ENCODE peak calls at places on chromosomes 12 and 14, in seven cellular contexts. One of them, this sample, is unnamed.
A peak's percentile ranks its signal among the peaks of the same experiment; 100 is the strongest.

GRCh38 chr12:127070512-127071157 is 1196.3 kb upstream of the TMEM132C start:
- DNase-seq in activated naive CD8-positive, alpha-beta T cell treated with anti-CD3 and anti-CD28 coated beads for 36 hours: no peak
- DNase-seq in activated CD4-positive, alpha-beta T cell treated with anti-CD3 and anti-CD28 coated beads for 1 hour: no peak
- DNase-seq in ovary: no peak
- DNase-seq in A172: no peak
- DNase-seq in fibroblast of gingiva: no peak
- DNase-seq in AG10803: no peak
- DNase-seq in this sample: no peak

GRCh38 chr12:18224745-18225144 is 36.6 kb upstream of the PIK3C2G start:
- DNase-seq in activated naive CD8-positive, alpha-beta T cell treated with anti-CD3 and anti-CD28 coated beads for 36 hours: no peak
- DNase-seq in activated CD4-positive, alpha-beta T cell treated with anti-CD3 and anti-CD28 coated beads for 1 hour: no peak
- DNase-seq in ovary: no peak
- DNase-seq in A172: peak; percentile 36
- DNase-seq in fibroblast of gingiva: peak; percentile 24
- DNase-seq in AG10803: peak; percentile 48
- DNase-seq in this sample: peak; percentile 14

GRCh38 chr12:68850390-68850789 is 42.4 kb downstream of the MDM2 start:
- DNase-seq in activated naive CD8-positive, alpha-beta T cell treated with anti-CD3 and anti-CD28 coated beads for 36 hours: no peak
- DNase-seq in activated CD4-positive, alpha-beta T cell treated with anti-CD3 and anti-CD28 coated beads for 1 hour: no peak
- DNase-seq in ovary: no peak
- DNase-seq in A172: no peak
- DNase-seq in fibroblast of gingiva: no peak
- DNase-seq in AG10803: no peak
- DNase-seq in this sample: no peak

GRCh38 chr12:73158341-73158740 is 886.2 kb downstream of the TRHDE start:
- DNase-seq in activated naive CD8-positive, alpha-beta T cell treated with anti-CD3 and anti-CD28 coated beads for 36 hours: no peak
- DNase-seq in activated CD4-positive, alpha-beta T cell treated with anti-CD3 and anti-CD28 coated beads for 1 hour: no peak
- DNase-seq in ovary: no peak
- DNase-seq in A172: no peak
- DNase-seq in fibroblast of gingiva: no peak
- DNase-seq in AG10803: no peak
- DNase-seq in this sample: no peak

GRCh38 chr14:29763342-29763858 is 164.2 kb downstream of the PRKD1 start:
- DNase-seq in activated naive CD8-positive, alpha-beta T cell treated with anti-CD3 and anti-CD28 coated beads for 36 hours: no peak
- DNase-seq in activated CD4-positive, alpha-beta T cell treated with anti-CD3 and anti-CD28 coated beads for 1 hour: no peak
- DNase-seq in ovary: no peak
- DNase-seq in A172: no peak
- DNase-seq in fibroblast of gingiva: no peak
- DNase-seq in AG10803: no peak
- DNase-seq in this sample: no peak

GRCh38 chr14:67722293-67722692 is 20.6 kb downstream of the RDH12 start:
- DNase-seq in activated naive CD8-positive, alpha-beta T cell treated with anti-CD3 and anti-CD28 coated beads for 36 hours: no peak
- DNase-seq in activated CD4-positive, alpha-beta T cell treated with anti-CD3 and anti-CD28 coated beads for 1 hour: no peak
- DNase-seq in ovary: peak; percentile 67
- DNase-seq in A172: no peak
- DNase-seq in fibroblast of gingiva: peak; percentile 35
- DNase-seq in AG10803: peak; percentile 47
- DNase-seq in this sample: no peak

GRCh38 chr14:70317969-70318634 is 41.4 kb downstream of the COX16 start:
- DNase-seq in activated naive CD8-positive, alpha-beta T cell treated with anti-CD3 and anti-CD28 coated beads for 36 hours: no peak
- DNase-seq in activated CD4-positive, alpha-beta T cell treated with anti-CD3 and anti-CD28 coated beads for 1 hour: no peak
- DNase-seq in ovary: no peak
- DNase-seq in A172: peak; percentile 35
- DNase-seq in fibroblast of gingiva: peak; percentile 29
- DNase-seq in AG10803: peak; percentile 49
- DNase-seq in this sample: no peak

GRCh38 chr14:74619672-74620131 is 7.7 kb upstream of the LTBP2 start:
- DNase-seq in activated naive CD8-positive, alpha-beta T cell treated with anti-CD3 and anti-CD28 coated beads for 36 hours: no peak
- DNase-seq in activated CD4-positive, alpha-beta T cell treated with anti-CD3 and anti-CD28 coated beads for 1 hour: no peak
- DNase-seq in ovary: peak; percentile 79
- DNase-seq in A172: peak; percentile 96
- DNase-seq in fibroblast of gingiva: peak; percentile 96
- DNase-seq in AG10803: peak; percentile 99
- DNase-seq in this sample: peak; percentile 99

GRCh38 chr12:101172316-101172715 is 37.7 kb downstream of the SLC5A8 start:
- DNase-seq in activated naive CD8-positive, alpha-beta T cell treated with anti-CD3 and anti-CD28 coated beads for 36 hours: no peak
- DNase-seq in activated CD4-positive, alpha-beta T cell treated with anti-CD3 and anti-CD28 coated beads for 1 hour: no peak
- DNase-seq in ovary: no peak
- DNase-seq in A172: no peak
- DNase-seq in fibroblast of gingiva: peak; percentile 37
- DNase-seq in AG10803: peak; percentile 41
- DNase-seq in this sample: no peak

GRCh38 chr12:110102255-110102654 is 21.9 kb upstream of the IFT81 start:
- DNase-seq in activated naive CD8-positive, alpha-beta T cell treated with anti-CD3 and anti-CD28 coated beads for 36 hours: peak; percentile 55
- DNase-seq in activated CD4-positive, alpha-beta T cell treated with anti-CD3 and anti-CD28 coated beads for 1 hour: no peak
- DNase-seq in ovary: peak; percentile 52
- DNase-seq in A172: peak; percentile 93
- DNase-seq in fibroblast of gingiva: peak; percentile 53
- DNase-seq in AG10803: peak; percentile 53
- DNase-seq in this sample: peak; percentile 71

GRCh38 chr12:118334939-118335567 is 37.7 kb downstream of the TAOK3 start:
- DNase-seq in activated naive CD8-positive, alpha-beta T cell treated with anti-CD3 and anti-CD28 coated beads for 36 hours: no peak
- DNase-seq in activated CD4-positive, alpha-beta T cell treated with anti-CD3 and anti-CD28 coated beads for 1 hour: no peak
- DNase-seq in ovary: no peak
- DNase-seq in A172: no peak
- DNase-seq in fibroblast of gingiva: peak; percentile 40
- DNase-seq in AG10803: no peak
- DNase-seq in this sample: no peak

GRCh38 chr14:20631023-20631820 is 10.3 kb downstream of the OR6S1 start:
- DNase-seq in activated naive CD8-positive, alpha-beta T cell treated with anti-CD3 and anti-CD28 coated beads for 36 hours: peak; percentile 55
- DNase-seq in activated CD4-positive, alpha-beta T cell treated with anti-CD3 and anti-CD28 coated beads for 1 hour: no peak
- DNase-seq in ovary: peak; percentile 55
- DNase-seq in A172: peak; percentile 47
- DNase-seq in fibroblast of gingiva: peak; percentile 65
- DNase-seq in AG10803: peak; percentile 53
- DNase-seq in this sample: peak; percentile 53

GRCh38 chr14:58584383-58584782 is 53.4 kb upstream of the DACT1 start:
- DNase-seq in activated naive CD8-positive, alpha-beta T cell treated with anti-CD3 and anti-CD28 coated beads for 36 hours: no peak
- DNase-seq in activated CD4-positive, alpha-beta T cell treated with anti-CD3 and anti-CD28 coated beads for 1 hour: no peak
- DNase-seq in ovary: no peak
- DNase-seq in A172: no peak
- DNase-seq in fibroblast of gingiva: peak; percentile 16
- DNase-seq in AG10803: peak; percentile 81
- DNase-seq in this sample: no peak

GRCh38 chr14:94465042-94465441 is 11.0 kb downstream of the SERPINA9 start:
- DNase-seq in activated naive CD8-positive, alpha-beta T cell treated with anti-CD3 and anti-CD28 coated beads for 36 hours: no peak
- DNase-seq in activated CD4-positive, alpha-beta T cell treated with anti-CD3 and anti-CD28 coated beads for 1 hour: no peak
- DNase-seq in ovary: no peak
- DNase-seq in A172: no peak
- DNase-seq in fibroblast of gingiva: no peak
- DNase-seq in AG10803: no peak
- DNase-seq in this sample: no peak

GRCh38 chr12:84756961-84757360 is 155.6 kb downstream of the SLC6A15 start:
- DNase-seq in activated naive CD8-positive, alpha-beta T cell treated with anti-CD3 and anti-CD28 coated beads for 36 hours: no peak
- DNase-seq in activated CD4-positive, alpha-beta T cell treated with anti-CD3 and anti-CD28 coated beads for 1 hour: no peak
- DNase-seq in ovary: no peak
- DNase-seq in A172: peak; percentile 41
- DNase-seq in fibroblast of gingiva: no peak
- DNase-seq in AG10803: peak; percentile 87
- DNase-seq in this sample: no peak

GRCh38 chr12:124763594-124763979 is 100.1 kb downstream of the SCARB1 start:
- DNase-seq in activated naive CD8-positive, alpha-beta T cell treated with anti-CD3 and anti-CD28 coated beads for 36 hours: no peak
- DNase-seq in activated CD4-positive, alpha-beta T cell treated with anti-CD3 and anti-CD28 coated beads for 1 hour: no peak
- DNase-seq in ovary: no peak
- DNase-seq in A172: no peak
- DNase-seq in fibroblast of gingiva: peak; percentile 74
- DNase-seq in AG10803: peak; percentile 60
- DNase-seq in this sample: no peak

GRCh38 chr14:70955543-70956480 is 48.6 kb downstream of the PCNX1 start:
- DNase-seq in activated naive CD8-positive, alpha-beta T cell treated with anti-CD3 and anti-CD28 coated beads for 36 hours: peak; percentile 17
- DNase-seq in activated CD4-positive, alpha-beta T cell treated with anti-CD3 and anti-CD28 coated beads for 1 hour: peak; percentile 19
- DNase-seq in ovary: no peak
- DNase-seq in A172: no peak
- DNase-seq in fibroblast of gingiva: peak; percentile 45
- DNase-seq in AG10803: peak; percentile 40
- DNase-seq in this sample: no peak

GRCh38 chr12:112468041-112468440 is 49.3 kb downstream of the PTPN11 start:
- DNase-seq in activated naive CD8-positive, alpha-beta T cell treated with anti-CD3 and anti-CD28 coated beads for 36 hours: no peak
- DNase-seq in activated CD4-positive, alpha-beta T cell treated with anti-CD3 and anti-CD28 coated beads for 1 hour: no peak
- DNase-seq in ovary: no peak
- DNase-seq in A172: no peak
- DNase-seq in fibroblast of gingiva: no peak
- DNase-seq in AG10803: no peak
- DNase-seq in this sample: no peak

GRCh38 chr14:52852810-52853521 is 61.6 kb upstream of the GNPNAT1 start:
- DNase-seq in activated naive CD8-positive, alpha-beta T cell treated with anti-CD3 and anti-CD28 coated beads for 36 hours: no peak
- DNase-seq in activated CD4-positive, alpha-beta T cell treated with anti-CD3 and anti-CD28 coated beads for 1 hour: no peak
- DNase-seq in ovary: no peak
- DNase-seq in A172: no peak
- DNase-seq in fibroblast of gingiva: no peak
- DNase-seq in AG10803: no peak
- DNase-seq in this sample: no peak

GRCh38 chr12:42281281-42281680 is 43.2 kb upstream of the YAF2 start:
- DNase-seq in activated naive CD8-positive, alpha-beta T cell treated with anti-CD3 and anti-CD28 coated beads for 36 hours: no peak
- DNase-seq in activated CD4-positive, alpha-beta T cell treated with anti-CD3 and anti-CD28 coated beads for 1 hour: no peak
- DNase-seq in ovary: no peak
- DNase-seq in A172: no peak
- DNase-seq in fibroblast of gingiva: no peak
- DNase-seq in AG10803: no peak
- DNase-seq in this sample: no peak

GRCh38 chr14:100193417-100194357 is 34.2 kb upstream of the DEGS2 start:
- DNase-seq in activated naive CD8-positive, alpha-beta T cell treated with anti-CD3 and anti-CD28 coated beads for 36 hours: no peak
- DNase-seq in activated CD4-positive, alpha-beta T cell treated with anti-CD3 and anti-CD28 coated beads for 1 hour: no peak
- DNase-seq in ovary: no peak
- DNase-seq in A172: no peak
- DNase-seq in fibroblast of gingiva: no peak
- DNase-seq in AG10803: no peak
- DNase-seq in this sample: no peak

GRCh38 chr12:105834496-105834895 is 304.3 kb downstream of the NUAK1 start:
- DNase-seq in activated naive CD8-positive, alpha-beta T cell treated with anti-CD3 and anti-CD28 coated beads for 36 hours: no peak
- DNase-seq in activated CD4-positive, alpha-beta T cell treated with anti-CD3 and anti-CD28 coated beads for 1 hour: no peak
- DNase-seq in ovary: no peak
- DNase-seq in A172: no peak
- DNase-seq in fibroblast of gingiva: no peak
- DNase-seq in AG10803: no peak
- DNase-seq in this sample: no peak

This sample was measured in RCC 7860.